ENCODE peak calls at places on chromosomes 7 and 10, in nine cellular contexts. L, D, X, Z, W, M, C, G and F are unnamed samples.

GRCh38 chr10:92123031-92123450 is 167.8 kb downstream of the CPEB3 start:
- DNase-seq in L (peak), D (no peak), X (no peak), Z (peak), W (no peak), M (no peak), C (no peak), G (no peak), F (no peak)

GRCh38 chr10:125000366-125001312 is 58.7 kb downstream of the ZRANB1 start:
- DNase-seq in L (no peak), D (no peak), X (no peak), Z (peak), W (no peak), M (no peak), C (peak), G (no peak), F (no peak)

GRCh38 chr10:70589762-70590662 is 12.5 kb downstream of the PRF1 start:
- DNase-seq in L (peak), D (no peak), X (no peak), Z (peak), W (no peak), M (no peak), C (no peak), G (peak), F (no peak)

GRCh38 chr7:142024547-142024946 is 28.9 kb downstream of the MGAM start:
- DNase-seq in L (no peak), D (no peak), X (no peak), Z (peak), W (no peak), M (no peak), C (no peak), G (no peak), F (no peak)

GRCh38 chr7:68470836-68471235 is 1127.4 kb upstream of the AUTS2 start:
- DNase-seq in L (no peak), D (no peak), X (no peak), Z (no peak), W (no peak), M (no peak), C (no peak), G (no peak), F (peak)

GRCh38 chr10:52744057-52744819 is 28.3 kb downstream of the MBL2 start:
- DNase-seq in L (no peak), D (no peak), X (no peak), Z (no peak), W (no peak), M (no peak), C (no peak), G (no peak), F (no peak)

GRCh38 chr10:70355234-70356021 is 27.0 kb downstream of the LRRC20 start:
- DNase-seq in L (no peak), D (peak), X (no peak), Z (no peak), W (no peak), M (no peak), C (no peak), G (no peak), F (no peak)

GRCh38 chr7:34153680-34154270 is 248.4 kb downstream of the BMPER start:
- DNase-seq in L (peak), D (no peak), X (no peak), Z (peak), W (no peak), M (no peak), C (no peak), G (peak), F (no peak)

GRCh38 chr10:49615721-49616120 is 1.9 kb downstream of the CHAT start:
- DNase-seq in L (no peak), D (no peak), X (no peak), Z (no peak), W (no peak), M (no peak), C (no peak), G (no peak), F (no peak)

GRCh38 chr7:94182066-94182465 is 177.9 kb upstream of the BET1 start:
- DNase-seq in L (peak), D (no peak), X (no peak), Z (peak), W (no peak), M (no peak), C (no peak), G (peak), F (no peak)

GRCh38 chr7:156640949-156641485 is 443 bp downstream of the RNF32 start:
- DNase-seq in L (peak), D (peak), X (no peak), Z (peak), W (no peak), M (no peak), C (no peak), G (no peak), F (peak)

GRCh38 chr7:82624337-82624736 is 180.8 kb upstream of the CACNA2D1 start:
- DNase-seq in L (peak), D (no peak), X (no peak), Z (peak), W (no peak), M (no peak), C (no peak), G (peak), F (no peak)

GRCh38 chr7:129347330-129347729 is 86.9 kb upstream of the STRIP2 start:
- DNase-seq in L (no peak), D (no peak), X (no peak), Z (no peak), W (no peak), M (no peak), C (no peak), G (no peak), F (no peak)

GRCh38 chr7:12475362-12476063 is 71.8 kb upstream of the VWDE start:
- DNase-seq in L (peak), D (no peak), X (no peak), Z (peak), W (peak), M (no peak), C (peak), G (peak), F (peak)

GRCh38 chr10:62058896-62059423 is 157.5 kb downstream of the ARID5B start:
- DNase-seq in L (no peak), D (no peak), X (no peak), Z (no peak), W (no peak), M (no peak), C (no peak), G (no peak), F (no peak)

GRCh38 chr10:75466886-75467285 is 35.5 kb downstream of the LRMDA start:
- DNase-seq in L (no peak), D (peak), X (no peak), Z (no peak), W (no peak), M (no peak), C (no peak), G (no peak), F (no peak)

GRCh38 chr10:24209421-24209770 is 458 bp downstream of the KIAA1217 start:
- DNase-seq in L (peak), D (no peak), X (no peak), Z (peak), W (peak), M (no peak), C (no peak), G (no peak), F (no peak)

GRCh38 chr10:56646301-56646700 is 285.2 kb upstream of the ZWINT start:
- DNase-seq in L (no peak), D (no peak), X (no peak), Z (no peak), W (peak), M (no peak), C (peak), G (no peak), F (no peak)

GRCh38 chr7:45036801-45037200 is 36.8 kb downstream of the CCM2 start:
- DNase-seq in L (no peak), D (no peak), X (no peak), Z (no peak), W (no peak), M (no peak), C (no peak), G (no peak), F (no peak)

GRCh38 chr7:27139335-27140107 is 4.0 kb downstream of the HOXA5 start:
- DNase-seq in L (no peak), D (no peak), X (no peak), Z (no peak), W (peak), M (no peak), C (peak), G (no peak), F (no peak)

GRCh38 chr10:30857803-30858202 is 173.9 kb downstream of the ZNF438 start:
- DNase-seq in L (peak), D (peak), X (no peak), Z (peak), W (no peak), M (no peak), C (no peak), G (peak), F (no peak)

GRCh38 chr7:84231157-84231556 is 36.6 kb upstream of the SEMA3A start:
- DNase-seq in L (no peak), D (no peak), X (no peak), Z (peak), W (no peak), M (no peak), C (no peak), G (peak), F (no peak)

GRCh38 chr10:14071956-14072355 is 258.8 kb downstream of the FRMD4A start:
- DNase-seq in L (no peak), D (no peak), X (no peak), Z (no peak), W (no peak), M (no peak), C (no peak), G (no peak), F (no peak)

GRCh38 chr7:5692845-5693278 is 88.6 kb downstream of the RNF216 start:
- DNase-seq in L (peak), D (no peak), X (no peak), Z (peak), W (no peak), M (no peak), C (no peak), G (no peak), F (peak)

GRCh38 chr7:116584721-116585120 is 59.9 kb downstream of the CAV1 start:
- DNase-seq in L (no peak), D (no peak), X (no peak), Z (no peak), W (no peak), M (no peak), C (no peak), G (no peak), F (no peak)

GRCh38 chr7:148700693-148701092 is 2.0 kb downstream of the CUL1 start:
- DNase-seq in L (peak), D (peak), X (no peak), Z (peak), W (peak), M (no peak), C (peak), G (no peak), F (no peak)

GRCh38 chr10:44439436-44439835 is 54.5 kb upstream of the CXCL12 start:
- DNase-seq in L (no peak), D (no peak), X (no peak), Z (no peak), W (no peak), M (no peak), C (no peak), G (no peak), F (no peak)

GRCh38 chr10:124646483-124647352 is 97.5 kb downstream of the FAM53B start:
- DNase-seq in L (peak), D (peak), X (no peak), Z (peak), W (no peak), M (no peak), C (no peak), G (peak), F (no peak)

GRCh38 chr10:50554381-50554994 is 69.3 kb downstream of the SGMS1 start:
- DNase-seq in L (no peak), D (no peak), X (no peak), Z (no peak), W (peak), M (no peak), C (peak), G (no peak), F (peak)

GRCh38 chr7:30465342-30466170 is 13.0 kb downstream of the NOD1 start:
- DNase-seq in L (peak), D (peak), X (no peak), Z (peak), W (no peak), M (no peak), C (no peak), G (no peak), F (peak)

GRCh38 chr10:15735766-15736165 is 16.0 kb upstream of the ITGA8 start:
- DNase-seq in L (no peak), D (no peak), X (no peak), Z (no peak), W (no peak), M (no peak), C (no peak), G (no peak), F (no peak)

GRCh38 chr7:23913016-23913415 is 203.0 kb downstream of the STK31 start:
- DNase-seq in L (no peak), D (no peak), X (no peak), Z (no peak), W (no peak), M (no peak), C (no peak), G (no peak), F (no peak)

GRCh38 chr10:21427804-21428481 is 97.5 kb downstream of the SKIDA1 start:
- DNase-seq in L (peak), D (peak), X (no peak), Z (peak), W (no peak), M (no peak), C (peak), G (no peak), F (no peak)

GRCh38 chr10:33235271-33235884 is 99.1 kb downstream of the NRP1 start:
- DNase-seq in L (no peak), D (no peak), X (no peak), Z (no peak), W (no peak), M (no peak), C (no peak), G (no peak), F (no peak)

GRCh38 chr10:110176626-110177025 is 30.8 kb upstream of the MXI1 start:
- DNase-seq in L (no peak), D (no peak), X (no peak), Z (peak), W (peak), M (no peak), C (no peak), G (no peak), F (no peak)